ENCODE peak calls at places on chromosomes 12 and 14, in eight cellular contexts. S is activated CD8-positive, alpha-beta memory T cell treated with anti-CD3 and anti-CD28 coated beads for 1 hour; I is CD8-positive, alpha-beta memory T cell; B is HEK293T; L is EL; N is activated effector memory CD4-positive, alpha-beta T cell treated with Interleukin-2 at 50 U/mL for 16 hours; A is fibroblast of pulmonary artery; X is stimulated activated CD4-positive, alpha-beta T cell treated with anti-CD3 and anti-CD28 coated beads, Interleukin-4, amount 100 ng/mL, for 48 hours. G is an unnamed sample.
A peak's percentile ranks its signal among the peaks of the same experiment; 100 is the strongest.

GRCh38 chr12:29710104-29710503 is 73.6 kb downstream of the TMTC1 start:
- DNase-seq in X (no peak), A (peak; percentile 36), I (no peak), N (no peak), B (no peak), L (no peak), S (no peak), G (no peak)

GRCh38 chr14:102117852-102118251 is 21.8 kb upstream of the WDR20 start:
- DNase-seq in A (no peak), B (no peak), L (no peak), S (no peak), X (no peak), N (no peak), I (no peak), G (no peak)

GRCh38 chr14:49173765-49174373 is 412.3 kb downstream of the RPS29 start:
- DNase-seq in X (peak; percentile 12), N (no peak), A (peak; percentile 80), S (no peak), I (no peak), B (peak; percentile 66), L (peak; percentile 41), G (peak; percentile 50)

GRCh38 chr12:571795-572531 is 91.3 kb downstream of the NINJ2 start:
- DNase-seq in L (peak; percentile 46), I (no peak), X (no peak), A (no peak), N (no peak), B (no peak), S (no peak), G (no peak)

GRCh38 chr14:34356267-34356660 is 105.8 kb downstream of the SPTSSA start:
- DNase-seq in S (no peak), B (no peak), X (no peak), A (peak; percentile 67), I (no peak), N (no peak), L (peak; percentile 43), G (no peak)

GRCh38 chr14:72476657-72477499 is 417.0 kb downstream of the DPF3 start:
- DNase-seq in I (peak; percentile 46), N (peak; percentile 36), X (peak; percentile 39), B (no peak), A (peak; percentile 13), S (peak; percentile 13), L (peak; percentile 94), G (peak; percentile 89)

GRCh38 chr14:102431751-102432150 is 69.0 kb downstream of the TECPR2 start:
- DNase-seq in S (no peak), N (no peak), L (no peak), I (no peak), X (no peak), B (no peak), A (no peak), G (no peak)

GRCh38 chr12:92123780-92124707 is 21.6 kb downstream of the BTG1 start:
- DNase-seq in N (no peak), B (no peak), L (no peak), S (no peak), X (no peak), A (no peak), I (no peak), G (no peak)

GRCh38 chr14:93054876-93055275 is 60.8 kb downstream of the ITPK1 start:
- DNase-seq in A (no peak), I (no peak), X (no peak), L (no peak), S (no peak), B (no peak), N (no peak), G (no peak)

GRCh38 chr12:95181103-95181502 is 36.2 kb downstream of the FGD6 start:
- DNase-seq in L (no peak), X (no peak), B (no peak), S (no peak), N (no peak), A (no peak), I (no peak), G (no peak)

GRCh38 chr14:104551851-104552737 is 27.5 kb upstream of the C14orf180 start:
- DNase-seq in L (no peak), N (no peak), I (no peak), S (no peak), B (no peak), A (no peak), X (no peak), G (no peak)

GRCh38 chr14:93332032-93332852 is 594 bp downstream of the BTBD7 start:
- DNase-seq in I (no peak), A (peak; percentile 56), N (no peak), X (peak; percentile 17), S (peak; percentile 13), L (peak; percentile 60), B (peak; percentile 58), G (no peak)

GRCh38 chr12:11881835-11882234 is 188.9 kb upstream of the BCL2L14 start:
- DNase-seq in A (no peak), I (no peak), N (no peak), B (no peak), S (no peak), L (no peak), X (no peak), G (no peak)

GRCh38 chr12:32841061-32841460 is 55.5 kb downstream of the PKP2 start:
- DNase-seq in A (no peak), B (no peak), S (no peak), N (no peak), L (no peak), X (no peak), I (no peak), G (no peak)

GRCh38 chr14:91300957-91301356 is 56.5 kb upstream of the GPR68 start:
- DNase-seq in A (no peak), I (no peak), N (no peak), S (no peak), X (no peak), L (no peak), B (no peak), G (no peak)

GRCh38 chr14:105091335-105092123 is 26.3 kb upstream of the GPR132 start:
- DNase-seq in A (no peak), S (no peak), X (no peak), I (no peak), B (no peak), L (peak; percentile 70), N (no peak), G (no peak)